ENCODE peak calls at places on chromosome 17, in four cellular contexts. One of them, this sample, is unnamed.

GRCh38 chr17:49225554-49226236 is 4.9 kb downstream of the PHOSPHO1 start:
- DNase-seq in astrocyte of the cerebellum: no peak
- DNase-seq in fibroblast of mammary gland: no peak
- DNase-seq in chondrocyte: no peak
- DNase-seq in this sample: no peak

GRCh38 chr17:30401097-30401496 is 22.4 kb downstream of the CPD start:
- DNase-seq in astrocyte of the cerebellum: no peak
- DNase-seq in fibroblast of mammary gland: no peak
- DNase-seq in chondrocyte: no peak
- DNase-seq in this sample: no peak

GRCh38 chr17:80822700-80823410 is 168.8 kb upstream of the CHMP6 start:
- DNase-seq in astrocyte of the cerebellum: no peak
- DNase-seq in fibroblast of mammary gland: peak; percentile 52
- DNase-seq in chondrocyte: no peak
- DNase-seq in this sample: no peak

GRCh38 chr17:1227917-1228751 is 42.1 kb upstream of the BHLHA9 start:
- DNase-seq in astrocyte of the cerebellum: no peak
- DNase-seq in fibroblast of mammary gland: no peak
- DNase-seq in chondrocyte: no peak
- DNase-seq in this sample: no peak

GRCh38 chr17:45384047-45384799 is 48.4 kb downstream of the ARHGAP27 start:
- DNase-seq in astrocyte of the cerebellum: no peak
- DNase-seq in fibroblast of mammary gland: no peak
- DNase-seq in chondrocyte: no peak
- DNase-seq in this sample: peak; percentile 77

GRCh38 chr17:74373838-74374606 is 6.7 kb downstream of the GPR142 start:
- DNase-seq in astrocyte of the cerebellum: no peak
- DNase-seq in fibroblast of mammary gland: no peak
- DNase-seq in chondrocyte: no peak
- DNase-seq in this sample: no peak

GRCh38 chr17:7803981-7804380 is 30.0 kb upstream of the KDM6B start:
- DNase-seq in astrocyte of the cerebellum: no peak
- DNase-seq in fibroblast of mammary gland: peak; percentile 37
- DNase-seq in chondrocyte: peak; percentile 68
- DNase-seq in this sample: no peak

GRCh38 chr17:35947156-35947585 is 3.7 kb upstream of the LYZL6 start:
- DNase-seq in astrocyte of the cerebellum: no peak
- DNase-seq in fibroblast of mammary gland: peak; percentile 32
- DNase-seq in chondrocyte: no peak
- DNase-seq in this sample: peak; percentile 87

GRCh38 chr17:13833921-13834320 is 232.2 kb upstream of the HS3ST3A1 start:
- DNase-seq in astrocyte of the cerebellum: peak; percentile 4
- DNase-seq in fibroblast of mammary gland: no peak
- DNase-seq in chondrocyte: no peak
- DNase-seq in this sample: no peak

GRCh38 chr17:50769884-50770283 is 2.6 kb upstream of the ANKRD40CL start:
- DNase-seq in astrocyte of the cerebellum: no peak
- DNase-seq in fibroblast of mammary gland: no peak
- DNase-seq in chondrocyte: no peak
- DNase-seq in this sample: no peak

GRCh38 chr17:7755095-7755890 is 37.7 kb downstream of the DNAH2 start:
- DNase-seq in astrocyte of the cerebellum: no peak
- DNase-seq in fibroblast of mammary gland: no peak
- DNase-seq in chondrocyte: peak; percentile 49
- DNase-seq in this sample: no peak

GRCh38 chr17:82959242-82959930 is 119.6 kb upstream of the ZNF750 start:
- DNase-seq in astrocyte of the cerebellum: no peak
- DNase-seq in fibroblast of mammary gland: no peak
- DNase-seq in chondrocyte: no peak
- DNase-seq in this sample: no peak

This sample was measured in OCI-M1.